ENCODE peak calls at places on chromosomes 6 and 20, in four cellular contexts. V is Panc1, B is HCT116, C is K562. T is an unnamed sample.

GRCh38 chr6:58198301-58198700 is 880.9 kb downstream of the PRIM2 start:
- DNase-seq in B (no peak), V (no peak), C (no peak), T (no peak)

GRCh38 chr20:51884561-51884960 is 82.2 kb upstream of the SALL4 start:
- DNase-seq in V (no peak), C (no peak), B (no peak), T (no peak)

GRCh38 chr6:43823879-43824740 is 54.1 kb downstream of the VEGFA start:
- DNase-seq in C (no peak), B (no peak), V (no peak), T (peak)

GRCh38 chr20:20364016-20364746 is 3.7 kb upstream of the INSM1 start:
- DNase-seq in B (no peak), V (no peak), C (no peak), T (no peak)

GRCh38 chr6:75752365-75752764 is 3.3 kb downstream of the MYO6 start:
- DNase-seq in B (no peak), C (no peak), V (no peak), T (peak)

GRCh38 chr20:57205625-57206219 is 60.7 kb downstream of the BMP7 start:
- DNase-seq in B (peak), C (no peak), V (peak), T (no peak)

GRCh38 chr20:62192635-62193034 is 9.8 kb downstream of the MTG2 start:
- DNase-seq in V (no peak), B (no peak), C (no peak), T (no peak)

GRCh38 chr6:140907235-140907634 is 1225.5 kb upstream of the GJE1 start:
- DNase-seq in C (no peak), V (no peak), B (no peak), T (no peak)

GRCh38 chr6:16712250-16712930 is 48.9 kb downstream of the ATXN1 start:
- DNase-seq in V (no peak), B (no peak), C (no peak), T (no peak)

GRCh38 chr20:38226553-38226952 is 34.0 kb downstream of the KIAA1755 start:
- DNase-seq in B (no peak), C (no peak), V (no peak), T (no peak)

GRCh38 chr6:170404036-170404435 is 97.5 kb downstream of the FAM120B start:
- DNase-seq in C (no peak), B (no peak), V (no peak), T (no peak)

GRCh38 chr6:37048851-37049734 is 43.6 kb downstream of the FGD2 start:
- DNase-seq in V (no peak), B (no peak), C (peak), T (no peak)

GRCh38 chr6:44733868-44734267 is 346.4 kb downstream of the CDC5L start:
- DNase-seq in V (no peak), B (no peak), C (no peak), T (no peak)

GRCh38 chr6:15663057-15663638 is 320 bp upstream of the DTNBP1 start:
- DNase-seq in V (peak), C (peak), B (peak), T (no peak)

GRCh38 chr20:5551621-5552020 is 198.6 kb upstream of the SHLD1 start:
- DNase-seq in V (no peak), B (no peak), C (no peak), T (no peak)

GRCh38 chr6:79993911-79994309 is 10.5 kb upstream of the TTK start:
- DNase-seq in C (no peak), V (no peak), B (no peak), T (no peak)

GRCh38 chr6:90350689-90351554 is 54.3 kb upstream of the BACH2 start:
- DNase-seq in V (no peak), B (no peak), C (no peak), T (no peak)

GRCh38 chr20:44559302-44559701 is 23.1 kb upstream of the PKIG start:
- DNase-seq in C (no peak), V (no peak), B (no peak), T (no peak)

GRCh38 chr6:3714768-3715167 is 36.7 kb downstream of the PXDC1 start:
- DNase-seq in B (no peak), C (no peak), V (no peak), T (no peak)

GRCh38 chr6:44004625-44005506 is 122.4 kb downstream of the MRPL14 start:
- DNase-seq in B (no peak), C (peak), V (no peak), T (no peak)

DNA sequence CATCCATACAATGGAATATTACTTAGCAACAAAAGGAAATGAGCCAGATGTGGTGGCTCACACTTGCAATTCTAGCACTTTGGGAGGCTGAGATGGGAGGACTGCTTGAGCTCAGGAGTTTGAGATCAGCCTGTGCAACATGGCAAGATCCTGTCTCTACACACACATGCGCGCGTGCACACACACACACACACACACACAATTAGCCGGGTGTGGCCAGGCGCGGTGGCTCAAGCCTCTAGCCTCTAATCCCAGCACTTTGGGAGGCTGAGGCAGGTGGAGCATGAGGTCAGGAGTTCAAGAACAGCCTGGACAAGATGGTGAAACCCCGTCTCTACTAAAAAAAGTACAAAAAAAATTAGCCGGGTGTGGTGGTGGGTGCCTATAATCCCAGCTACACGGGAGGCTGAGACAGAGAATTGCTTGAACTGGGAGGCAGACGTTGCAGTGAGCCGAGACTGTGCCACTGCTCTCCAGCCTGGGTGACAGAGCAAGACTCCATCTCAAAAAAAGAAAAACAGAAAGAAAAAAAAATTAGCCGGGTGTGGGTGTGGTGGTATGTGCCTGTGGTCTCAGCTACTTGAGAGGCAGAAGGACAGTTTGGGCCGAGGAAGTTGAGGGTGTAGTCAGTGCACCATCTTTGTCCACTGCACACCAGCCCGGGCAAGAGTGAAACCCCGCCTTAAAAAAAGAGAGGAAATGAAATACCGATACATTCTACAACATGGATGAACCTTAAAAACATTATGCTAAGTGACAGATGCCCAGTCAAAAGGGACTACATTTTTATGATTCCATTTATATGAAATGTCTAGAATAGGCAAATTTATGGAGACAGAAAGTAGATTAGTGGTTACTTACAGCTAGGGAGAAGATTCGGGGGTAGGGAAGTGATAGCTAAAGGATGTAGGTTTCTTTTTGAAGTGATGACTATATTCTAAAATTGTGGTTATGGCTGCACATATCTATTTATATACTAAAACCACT is 52.5 kb downstream of the RBL1 start:
- DNase-seq in B (no peak), C (no peak), V (no peak), T (no peak)
- TF ChIP-seq TCF7L2 in B (no peak), C (no peak), V (no peak), T (no peak)

GRCh38 chr6:131199568-131200272 is 64.5 kb downstream of the AKAP7 start:
- DNase-seq in B (peak), V (peak), C (no peak), T (peak)
- TF ChIP-seq TCF7L2 in B (no peak), V (no peak), C (no peak), T (no peak)

GRCh38 chr6:52922161-52922560 is 12.7 kb upstream of the GSTA3 start:
- DNase-seq in V (no peak), C (no peak), B (no peak), T (no peak)

GRCh38 chr6:52929321-52930164 is 20.0 kb upstream of the GSTA3 start:
- DNase-seq in C (no peak), V (peak), B (peak), T (peak)

GRCh38 chr6:52925042-52925441 is 15.5 kb upstream of the GSTA3 start:
- DNase-seq in V (no peak), C (no peak), B (no peak), T (no peak)

GRCh38 chr6:52921743-52922142 is 12.2 kb upstream of the GSTA3 start:
- DNase-seq in B (no peak), C (no peak), V (no peak), T (no peak)

DNA sequence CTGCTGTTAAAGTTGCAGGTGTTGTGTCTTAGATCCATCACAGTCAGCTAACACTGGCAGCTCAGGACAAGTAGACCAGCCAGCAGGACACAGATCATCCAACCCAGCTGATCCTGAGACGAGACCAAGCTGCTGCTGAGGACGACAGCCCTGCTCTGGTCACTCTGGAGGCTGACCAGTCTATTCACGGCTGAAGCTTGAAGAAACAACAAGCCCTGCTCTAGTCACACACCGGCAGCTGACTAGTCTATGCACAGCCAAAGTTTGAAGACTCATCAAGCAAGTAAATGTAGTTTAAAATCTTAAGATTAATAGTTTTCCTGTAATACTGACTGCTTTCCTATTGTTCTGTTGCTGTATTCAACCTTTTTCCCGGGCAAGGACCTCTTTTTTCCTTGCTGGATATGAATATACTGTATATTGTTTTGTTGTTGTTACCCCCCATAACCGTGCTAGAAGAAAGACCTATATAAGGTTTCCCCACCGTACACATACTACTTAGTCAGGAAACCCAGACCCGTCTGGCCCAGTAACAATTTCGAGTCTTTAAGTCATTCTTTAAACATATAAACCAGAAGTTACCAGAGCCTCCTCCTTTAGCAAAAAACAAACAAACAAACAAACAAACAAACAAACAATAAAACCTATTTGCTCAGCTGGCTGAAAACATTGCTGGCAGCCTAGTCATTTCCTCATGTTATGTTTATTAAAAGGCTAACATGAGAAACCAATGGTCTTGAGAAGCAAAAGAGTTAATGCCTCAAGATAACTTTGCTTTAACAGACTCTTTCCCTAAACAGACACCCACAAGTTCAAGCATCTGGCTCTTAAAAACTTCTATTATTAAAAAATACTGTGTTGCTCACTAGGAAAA is 16.7 kb upstream of the GSTA3 start:
- DNase-seq in B (no peak), C (no peak), V (peak), T (no peak)
- TF ChIP-seq TCF7L2 in B (no peak), C (no peak), V (peak), T (no peak)

GRCh38 chr6:53928641-53929339 is 134.0 kb downstream of the LRRC1 start:
- DNase-seq in B (peak), C (no peak), V (no peak), T (peak)
- TF ChIP-seq TCF7L2 in B (no peak), C (no peak), V (no peak), T (no peak)

DNA sequence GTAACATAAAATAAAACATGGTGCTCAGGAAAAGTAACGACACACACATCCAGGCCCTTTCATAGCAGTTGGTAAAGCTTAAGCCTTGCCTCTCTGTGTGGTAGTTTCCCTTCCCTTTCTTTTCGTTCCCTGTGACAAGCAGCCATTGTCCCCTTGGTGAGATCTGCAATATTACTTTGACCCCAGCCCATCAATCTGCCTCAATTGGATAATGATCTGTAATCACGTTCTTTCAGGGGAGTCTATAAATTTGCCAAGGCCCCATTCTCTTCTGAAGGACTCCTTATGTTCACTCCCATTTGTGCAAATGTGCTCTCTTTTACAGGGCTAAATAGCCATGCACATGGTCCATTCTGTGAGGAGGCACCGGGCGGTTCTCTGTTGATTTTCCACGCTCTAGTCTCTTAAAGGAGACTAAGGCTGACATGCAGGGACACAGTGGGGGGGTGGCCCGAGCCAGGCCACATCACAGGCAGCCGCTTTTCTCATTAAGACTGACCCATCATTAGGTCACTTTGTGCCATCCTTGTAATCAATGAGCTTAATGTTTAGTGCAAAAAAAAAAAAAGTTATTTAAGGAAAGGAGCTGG is 660.4 kb upstream of the SLC35B3 start:
- DNase-seq in B (no peak), C (no peak), V (no peak), T (no peak)
- TF ChIP-seq TCF7L2 in B (no peak), C (no peak), V (no peak), T (no peak)

GRCh38 chr20:35171753-35172433 is at the start of gene PROCR:
- DNase-seq in C (peak), V (peak), B (peak), T (no peak)
- TF ChIP-seq TCF7L2 in C (no peak), V (no peak), B (no peak), T (no peak)

GRCh38 chr20:50267041-50267865 is 76.6 kb downstream of the CEBPB start:
- DNase-seq in C (peak), V (no peak), B (peak), T (peak)
- TF ChIP-seq TCF7L2 in C (no peak), V (no peak), B (no peak), T (no peak)

GRCh38 chr6:99522531-99522930 is 7.3 kb upstream of the USP45 start:
- DNase-seq in V (no peak), B (no peak), C (no peak), T (peak)
- TF ChIP-seq TCF7L2 in V (no peak), B (no peak), C (no peak), T (no peak)

GRCh38 chr6:87396595-87397392 is 11.0 kb upstream of the CFAP206 start:
- DNase-seq in C (no peak), B (no peak), V (no peak), T (no peak)
- TF ChIP-seq TCF7L2 in C (no peak), B (no peak), V (no peak), T (no peak)

T was measured in HepG2.